ENCODE peak calls at places on chromosome 22, in ten cellular contexts. A is heart left ventricle; M is right lobe of liver; L is cardiac muscle cell; O is uterus; Y is ovary; W is CD4-positive, alpha-beta memory T cell; X is adrenal gland; N is pancreas; H is right cardiac atrium. V is an unnamed sample.

GRCh38 chr22:31893460-31893859 is 50.9 kb upstream of the YWHAH start:
- DNase-seq in A (no peak), M (no peak), L (no peak), O (no peak), Y (no peak), W (no peak), X (peak), N (no peak), H (no peak), V (peak)

GRCh38 chr22:32476286-32476685 is 1.7 kb downstream of the FBXO7 start:
- DNase-seq in A (no peak), M (no peak), L (no peak), O (no peak), Y (no peak), W (peak), X (no peak), N (no peak), H (no peak), V (no peak)

GRCh38 chr22:46057762-46058420 is 80.9 kb upstream of the WNT7B start:
- DNase-seq in A (peak), M (peak), L (no peak), O (peak), Y (peak), W (peak), X (peak), N (peak), H (no peak), V (no peak)

GRCh38 chr22:33519974-33520903 is 400.0 kb downstream of the LARGE1 start:
- DNase-seq in A (no peak), M (no peak), L (no peak), O (no peak), Y (no peak), W (no peak), X (no peak), N (no peak), H (no peak), V (no peak)

GRCh38 chr22:32803020-32803758 is 1.7 kb downstream of the TIMP3 start:
- DNase-seq in A (no peak), M (no peak), L (no peak), O (peak), Y (no peak), W (no peak), X (peak), N (no peak), H (peak), V (no peak)

GRCh38 chr22:31917227-31917921 is 27.0 kb upstream of the YWHAH start:
- DNase-seq in A (peak), M (no peak), L (no peak), O (no peak), Y (no peak), W (no peak), X (peak), N (no peak), H (no peak), V (peak)

GRCh38 chr22:39527481-39527961 is 5.0 kb downstream of the RPS19BP1 start:
- DNase-seq in A (no peak), M (peak), L (no peak), O (no peak), Y (no peak), W (no peak), X (peak), N (no peak), H (no peak), V (no peak)

GRCh38 chr22:40014661-40015255 is 20.0 kb downstream of the FAM83F start:
- DNase-seq in A (no peak), M (no peak), L (no peak), O (no peak), Y (no peak), W (no peak), X (no peak), N (no peak), H (no peak), V (no peak)

GRCh38 chr22:29480512-29481264 is 670 bp downstream of the NEFH start:
- DNase-seq in A (no peak), M (no peak), L (peak), O (no peak), Y (peak), W (peak), X (peak), N (no peak), H (peak), V (peak)

GRCh38 chr22:25070870-25071465 is 118.5 kb downstream of the KIAA1671 start:
- DNase-seq in A (no peak), M (no peak), L (no peak), O (no peak), Y (no peak), W (no peak), X (no peak), N (no peak), H (no peak), V (no peak)

GRCh38 chr22:30564045-30564765 is 10.3 kb downstream of the GAL3ST1 start:
- DNase-seq in A (no peak), M (no peak), L (no peak), O (no peak), Y (no peak), W (no peak), X (no peak), N (no peak), H (no peak), V (no peak)

GRCh38 chr22:44273175-44273574 is 39.6 kb downstream of the SHISAL1 start:
- DNase-seq in A (no peak), M (no peak), L (no peak), O (no peak), Y (no peak), W (no peak), X (no peak), N (no peak), H (no peak), V (no peak)

GRCh38 chr22:47396105-47396504 is 633.7 kb downstream of the TBC1D22A start:
- DNase-seq in A (no peak), M (no peak), L (no peak), O (no peak), Y (no peak), W (no peak), X (no peak), N (no peak), H (no peak), V (no peak)

GRCh38 chr22:45892681-45893461 is 84.1 kb downstream of the WNT7B start:
- DNase-seq in A (peak), M (no peak), L (no peak), O (no peak), Y (no peak), W (no peak), X (no peak), N (peak), H (peak), V (no peak)

GRCh38 chr22:30305519-30305905 is 16.2 kb upstream of the CASTOR1 start:
- DNase-seq in A (peak), M (peak), L (no peak), O (peak), Y (peak), W (peak), X (peak), N (no peak), H (peak), V (no peak)

GRCh38 chr22:39651783-39652058 is 81.2 kb downstream of the CACNA1I start:
- DNase-seq in A (no peak), M (no peak), L (no peak), O (no peak), Y (no peak), W (no peak), X (no peak), N (no peak), H (peak), V (no peak)

GRCh38 chr22:45548991-45549736 is 46.5 kb downstream of the FBLN1 start:
- DNase-seq in A (no peak), M (no peak), L (peak), O (peak), Y (peak), W (no peak), X (no peak), N (no peak), H (peak), V (no peak)

GRCh38 chr22:44336962-44337657 is 24.4 kb upstream of the SHISAL1 start:
- DNase-seq in A (no peak), M (no peak), L (no peak), O (no peak), Y (no peak), W (no peak), X (no peak), N (no peak), H (no peak), V (no peak)

GRCh38 chr22:41596776-41597634 is 7.4 kb upstream of the PMM1 start:
- DNase-seq in A (peak), M (peak), L (peak), O (no peak), Y (peak), W (no peak), X (peak), N (peak), H (peak), V (peak)

GRCh38 chr22:20857247-20857643 is 1.4 kb downstream of the PI4KA start:
- DNase-seq in A (no peak), M (no peak), L (no peak), O (no peak), Y (no peak), W (no peak), X (peak), N (no peak), H (no peak), V (no peak)
- H3K27ac ChIP-seq in A (peak), M (peak), L (peak), O (peak), Y (no peak), W (no peak), X (peak), N (no peak), H (peak), V (no peak)

DNA sequence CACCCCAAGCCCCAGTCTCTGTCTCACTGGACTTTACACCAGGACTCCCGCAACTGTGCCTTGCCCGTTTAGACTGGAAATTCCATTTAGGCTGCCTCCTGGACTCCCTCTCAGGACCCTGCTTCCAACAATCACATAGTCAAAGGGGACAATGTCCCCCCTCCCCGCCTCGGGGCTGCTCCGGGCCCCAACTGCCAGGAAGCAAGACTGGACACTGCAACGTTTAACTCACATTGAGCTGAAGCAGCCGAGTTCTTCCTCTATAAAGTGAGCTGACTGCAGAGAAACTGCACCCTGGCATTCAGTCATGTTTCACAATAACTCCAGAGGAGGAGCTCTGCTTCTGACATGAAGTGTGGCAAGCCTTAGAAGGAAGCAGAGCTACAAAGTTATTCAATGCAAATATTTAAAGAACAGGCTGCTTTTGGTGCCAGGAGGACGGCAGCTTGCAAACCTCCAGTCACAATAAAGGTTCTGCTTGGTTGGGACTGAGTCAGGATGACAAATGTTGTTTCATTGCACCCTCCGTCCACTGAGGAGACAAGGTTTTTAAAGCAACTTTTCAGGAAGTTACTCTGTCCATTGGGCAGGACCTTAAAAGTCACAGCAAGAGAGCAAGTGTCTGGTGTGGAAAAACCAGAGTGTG is 19.9 kb downstream of the PACSIN2 start:
- DNase-seq in A (no peak), M (peak), L (peak), O (peak), Y (peak), W (no peak), X (peak), N (no peak), H (peak), V (no peak)
- H3K27ac ChIP-seq in A (peak), M (peak), L (peak), O (peak), Y (peak), W (no peak), X (peak), N (peak), H (peak), V (peak)

DNA sequence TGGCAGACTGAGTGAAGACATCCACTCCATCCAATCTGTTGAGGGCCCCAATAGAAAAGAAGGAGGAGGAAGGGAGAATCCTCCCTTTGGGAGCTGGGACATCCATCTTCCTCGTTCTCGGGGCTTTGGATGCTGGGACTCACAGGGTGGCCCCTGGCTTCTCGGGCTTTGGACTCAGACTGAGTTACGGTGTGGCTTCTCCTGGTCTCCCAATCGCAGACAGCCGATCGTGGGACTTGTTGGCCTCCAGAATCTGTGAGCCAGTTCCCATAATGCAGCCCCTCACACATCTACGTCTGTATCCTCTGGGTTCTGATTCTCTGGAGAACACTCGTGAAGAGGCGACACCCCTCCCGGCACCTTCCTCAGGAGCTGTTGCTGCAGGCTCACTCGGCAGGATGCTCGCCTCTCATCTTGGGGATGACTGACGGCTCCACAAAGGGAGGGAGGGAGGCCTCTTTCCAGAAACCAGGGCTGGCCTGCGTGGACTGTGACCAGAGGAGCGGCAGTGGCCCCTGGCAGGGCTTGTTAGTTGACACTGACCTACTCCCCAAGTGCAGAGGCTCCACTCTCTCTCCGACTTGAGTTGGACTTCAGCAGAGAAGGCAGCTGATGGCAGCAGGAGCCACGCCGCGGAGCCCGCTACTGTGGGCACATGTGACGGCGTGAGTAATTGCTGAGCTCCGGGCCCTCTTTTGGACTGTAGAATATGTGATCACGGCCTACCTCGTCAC is 14.7 kb upstream of the TTLL12 start:
- DNase-seq in A (peak), M (no peak), L (no peak), O (no peak), Y (no peak), W (no peak), X (no peak), N (no peak), H (no peak), V (no peak)
- H3K27ac ChIP-seq in A (no peak), M (no peak), L (no peak), O (no peak), Y (no peak), W (no peak), X (no peak), N (no peak), H (no peak), V (no peak)

GRCh38 chr22:42742940-42743339 is 22.3 kb upstream of the A4GALT start:
- DNase-seq in A (peak), M (no peak), L (no peak), O (peak), Y (no peak), W (no peak), X (no peak), N (no peak), H (peak), V (no peak)
- H3K27ac ChIP-seq in A (peak), M (no peak), L (no peak), O (peak), Y (no peak), W (no peak), X (peak), N (no peak), H (peak), V (no peak)

GRCh38 chr22:35552846-35553245 is 12.2 kb downstream of the RASD2 start:
- DNase-seq in A (no peak), M (no peak), L (no peak), O (no peak), Y (no peak), W (no peak), X (no peak), N (no peak), H (no peak), V (no peak)
- H3K27ac ChIP-seq in A (no peak), M (no peak), L (no peak), O (no peak), Y (no peak), W (no peak), X (no peak), N (no peak), H (no peak), V (no peak)

GRCh38 chr22:50184004-50184461 is 1.7 kb upstream of the TRABD start:
- DNase-seq in A (peak), M (no peak), L (peak), O (peak), Y (peak), W (no peak), X (peak), N (peak), H (peak), V (no peak)
- H3K27ac ChIP-seq in A (peak), M (peak), L (peak), O (peak), Y (no peak), W (no peak), X (no peak), N (peak), H (no peak), V (peak)

GRCh38 chr22:36332623-36333331 is 55.0 kb downstream of the MYH9 start:
- DNase-seq in A (no peak), M (no peak), L (peak), O (peak), Y (no peak), W (peak), X (no peak), N (no peak), H (no peak), V (no peak)
- H3K27ac ChIP-seq in A (peak), M (peak), L (peak), O (peak), Y (peak), W (peak), X (peak), N (peak), H (peak), V (peak)

GRCh38 chr22:36323182-36323854 is 64.4 kb downstream of the MYH9 start:
- DNase-seq in A (peak), M (no peak), L (peak), O (peak), Y (peak), W (no peak), X (peak), N (no peak), H (peak), V (peak)

GRCh38 chr22:36322602-36322915 is 65.2 kb downstream of the MYH9 start:
- DNase-seq in A (no peak), M (no peak), L (no peak), O (no peak), Y (no peak), W (no peak), X (peak), N (no peak), H (no peak), V (no peak)

GRCh38 chr22:36320553-36320952 is 67.2 kb downstream of the MYH9 start:
- DNase-seq in A (no peak), M (no peak), L (no peak), O (no peak), Y (no peak), W (no peak), X (no peak), N (no peak), H (no peak), V (no peak)

GRCh38 chr22:36323855-36324331 is 63.9 kb downstream of the MYH9 start:
- DNase-seq in A (peak), M (no peak), L (no peak), O (peak), Y (peak), W (no peak), X (no peak), N (no peak), H (peak), V (no peak)

DNA sequence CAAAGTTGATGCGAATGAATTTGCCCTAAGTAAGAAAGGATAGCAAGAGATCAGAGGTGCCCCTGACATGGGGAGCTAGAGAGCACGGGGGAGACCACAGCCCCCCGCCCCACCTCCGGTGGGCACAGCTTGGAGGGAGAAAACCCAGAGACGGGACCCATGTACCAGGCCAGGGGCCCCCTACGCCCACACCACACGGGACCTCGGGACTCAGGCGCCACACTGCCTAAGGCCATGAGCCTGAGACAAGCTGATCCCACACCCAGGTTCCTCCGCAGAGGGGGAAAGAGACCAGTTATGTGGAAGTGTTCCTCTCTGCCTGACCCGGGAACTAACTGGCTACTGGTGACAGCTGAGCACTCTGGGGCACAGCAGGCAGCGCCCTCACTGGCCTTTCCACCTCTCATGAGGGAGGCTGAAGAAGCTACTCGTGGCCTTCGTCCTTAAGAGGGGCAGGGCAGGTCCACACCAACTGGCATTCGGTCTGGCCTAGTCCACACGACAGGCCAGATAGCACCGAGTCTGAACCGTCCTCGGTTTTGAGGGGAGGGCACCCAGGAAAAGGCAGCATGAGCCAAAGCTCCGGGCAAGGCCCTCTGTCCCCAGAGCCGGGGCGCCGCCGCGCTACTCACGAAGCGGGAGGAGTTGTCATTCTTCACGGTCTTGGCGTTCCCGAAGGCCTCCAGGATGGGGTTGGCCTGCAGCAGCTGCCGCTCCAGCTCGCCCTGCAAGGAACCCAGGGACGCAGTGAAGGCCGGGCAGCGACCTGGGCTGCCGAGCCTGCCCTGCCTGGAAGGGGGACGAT is 65.8 kb downstream of the MYH9 start:
- DNase-seq in A (no peak), M (no peak), L (no peak), O (no peak), Y (no peak), W (no peak), X (peak), N (no peak), H (no peak), V (no peak)
- H3K27ac ChIP-seq in A (peak), M (no peak), L (peak), O (peak), Y (peak), W (no peak), X (peak), N (no peak), H (peak), V (no peak)

V was measured in substantia nigra.